ENCODE peak calls at places on chromosomes 12 and 14, in six cellular contexts. F is HTR-8/SVneo, O is hypothalamus, Y is RWPE2, K is AG08395, T is DMS153. S is an unnamed sample.
A peak's percentile ranks its signal among the peaks of the same experiment; 100 is the strongest.

GRCh38 chr12:121801601-121802484 is 2.0 kb upstream of the SETD1B start:
- DNase-seq in F (no peak), O (peak; percentile 40), Y (no peak), K (no peak), T (peak; percentile 39), S (peak; percentile 60)

GRCh38 chr12:74337951-74338350 is 199.7 kb upstream of the ATXN7L3B start:
- DNase-seq in F (peak; percentile 6), O (no peak), Y (no peak), K (peak; percentile 16), T (no peak), S (no peak)

GRCh38 chr14:57009585-57010515 is 199.6 kb upstream of the OTX2 start:
- DNase-seq in F (no peak), O (no peak), Y (no peak), K (no peak), T (peak; percentile 45), S (no peak)

GRCh38 chr12:128818065-128819022 is 5.4 kb downstream of the SLC15A4 start:
- DNase-seq in F (no peak), O (no peak), Y (no peak), K (peak; percentile 65), T (no peak), S (no peak)

GRCh38 chr12:89645434-89645833 is 63.2 kb downstream of the ATP2B1 start:
- DNase-seq in F (no peak), O (no peak), Y (no peak), K (no peak), T (no peak), S (no peak)

GRCh38 chr14:29037428-29037827 is 270.8 kb downstream of the FOXG1 start:
- DNase-seq in F (no peak), O (no peak), Y (no peak), K (no peak), T (peak; percentile 86), S (no peak)

GRCh38 chr12:5889381-5890047 is 55.5 kb downstream of the ANO2 start:
- DNase-seq in F (no peak), O (no peak), Y (no peak), K (no peak), T (no peak), S (no peak)

GRCh38 chr14:34911209-34912150 is 36.3 kb upstream of the BAZ1A start:
- DNase-seq in F (peak; percentile 19), O (no peak), Y (no peak), K (peak; percentile 54), T (no peak), S (no peak)

GRCh38 chr12:127340381-127340780 is 926.6 kb upstream of the TMEM132C start:
- DNase-seq in F (no peak), O (no peak), Y (no peak), K (peak; percentile 10), T (no peak), S (no peak)

GRCh38 chr14:105467249-105467941 is 7.2 kb upstream of the CRIP2 start:
- DNase-seq in F (no peak), O (no peak), Y (no peak), K (no peak), T (no peak), S (no peak)

GRCh38 chr14:59310644-59311043 is 122.2 kb downstream of the DAAM1 start:
- DNase-seq in F (peak; percentile 83), O (no peak), Y (no peak), K (no peak), T (no peak), S (no peak)

GRCh38 chr14:93655078-93655750 is 133.1 kb downstream of the PRIMA1 start:
- DNase-seq in F (peak; percentile 56), O (no peak), Y (no peak), K (peak; percentile 38), T (no peak), S (peak; percentile 10)

GRCh38 chr12:51721281-51721940 is 127.1 kb downstream of the FIGNL2 start:
- DNase-seq in F (no peak), O (peak; percentile 17), Y (no peak), K (no peak), T (no peak), S (peak; percentile 4)

GRCh38 chr12:99766408-99766807 is 118.9 kb downstream of the GARIN6 start:
- DNase-seq in F (no peak), O (no peak), Y (no peak), K (no peak), T (no peak), S (no peak)

GRCh38 chr14:31080489-31080888 is 54.3 kb upstream of the STRN3 start:
- DNase-seq in F (no peak), O (no peak), Y (no peak), K (no peak), T (no peak), S (no peak)

GRCh38 chr14:102525213-102526143 is 15.9 kb upstream of the ANKRD9 start:
- DNase-seq in F (no peak), O (no peak), Y (no peak), K (peak; percentile 29), T (peak; percentile 21), S (no peak)

GRCh38 chr12:114263031-114263825 is 142.7 kb downstream of the TBX5 start:
- DNase-seq in F (no peak), O (peak; percentile 1), Y (no peak), K (peak; percentile 33), T (no peak), S (no peak)

GRCh38 chr14:75822522-75823288 is 159.1 kb downstream of the TGFB3 start:
- DNase-seq in F (peak; percentile 78), O (no peak), Y (no peak), K (peak; percentile 76), T (no peak), S (no peak)

GRCh38 chr12:68854554-68854953 is 46.6 kb downstream of the MDM2 start:
- DNase-seq in F (no peak), O (no peak), Y (no peak), K (no peak), T (no peak), S (no peak)

GRCh38 chr12:116302200-116303075 is 24.9 kb upstream of the MED13L start:
- DNase-seq in F (no peak), O (no peak), Y (no peak), K (no peak), T (no peak), S (no peak)

GRCh38 chr12:94855853-94856252 is 147.6 kb downstream of the NDUFA12 start:
- DNase-seq in F (no peak), O (no peak), Y (no peak), K (no peak), T (no peak), S (no peak)

GRCh38 chr14:76887196-76887595 is 61.0 kb downstream of the LRRC74A start:
- DNase-seq in F (no peak), O (no peak), Y (no peak), K (peak; percentile 61), T (no peak), S (no peak)

GRCh38 chr12:87430444-87430843 is 598.8 kb downstream of the C12orf50 start:
- DNase-seq in F (no peak), O (no peak), Y (no peak), K (no peak), T (no peak), S (no peak)

GRCh38 chr12:65330341-65330740 is 51.9 kb downstream of the MSRB3 start:
- DNase-seq in F (no peak), O (no peak), Y (no peak), K (no peak), T (no peak), S (no peak)

GRCh38 chr12:48601013-48601756 is 31.3 kb upstream of the LALBA start:
- DNase-seq in F (no peak), O (no peak), Y (no peak), K (peak; percentile 16), T (no peak), S (no peak)

GRCh38 chr14:71475916-71476315 is 456.3 kb upstream of the RGS6 start:
- DNase-seq in F (no peak), O (no peak), Y (no peak), K (no peak), T (no peak), S (no peak)

GRCh38 chr14:93064411-93065271 is 51.1 kb downstream of the ITPK1 start:
- DNase-seq in F (no peak), O (no peak), Y (no peak), K (peak; percentile 20), T (no peak), S (no peak)

GRCh38 chr12:54285150-54286041 is 4.9 kb downstream of the HNRNPA1 start:
- DNase-seq in F (no peak), O (no peak), Y (no peak), K (no peak), T (no peak), S (no peak)

GRCh38 chr12:22626429-22626828 is 1.5 kb downstream of the ETNK1 start:
- DNase-seq in F (no peak), O (no peak), Y (no peak), K (peak; percentile 29), T (no peak), S (no peak)

GRCh38 chr12:105292705-105293104 is 37.8 kb upstream of the C12orf75 start:
- DNase-seq in F (no peak), O (no peak), Y (no peak), K (no peak), T (no peak), S (no peak)

GRCh38 chr12:65813983-65814382 is 10.3 kb upstream of the HMGA2 start:
- DNase-seq in F (no peak), O (no peak), Y (no peak), K (no peak), T (no peak), S (no peak)

GRCh38 chr14:58066115-58066514 is 85.9 kb downstream of the ARMH4 start:
- DNase-seq in F (no peak), O (no peak), Y (no peak), K (no peak), T (no peak), S (no peak)

GRCh38 chr14:54805080-54805479 is 97.5 kb downstream of the GCH1 start:
- DNase-seq in F (no peak), O (no peak), Y (no peak), K (no peak), T (no peak), S (no peak)

GRCh38 chr12:72201457-72201856 is 70.7 kb upstream of the TRHDE start:
- DNase-seq in F (no peak), O (no peak), Y (no peak), K (no peak), T (no peak), S (no peak)

GRCh38 chr12:108852674-108853073 is 4.7 kb downstream of the SSH1 start:
- DNase-seq in F (no peak), O (no peak), Y (no peak), K (no peak), T (no peak), S (no peak)

GRCh38 chr14:99123208-99123870 is 148.7 kb downstream of the BCL11B start:
- DNase-seq in F (no peak), O (no peak), Y (no peak), K (no peak), T (no peak), S (no peak)

GRCh38 chr12:8037947-8038346 is 5.4 kb downstream of the FOXJ2 start:
- DNase-seq in F (no peak), O (no peak), Y (no peak), K (no peak), T (no peak), S (no peak)

GRCh38 chr14:94646481-94646880 is 34.3 kb downstream of the SERPINA3 start:
- DNase-seq in F (no peak), O (peak; percentile 11), Y (no peak), K (no peak), T (no peak), S (no peak)

GRCh38 chr14:92993302-92993701 is 70.4 kb downstream of the CHGA start:
- DNase-seq in F (no peak), O (no peak), Y (no peak), K (no peak), T (no peak), S (no peak)

S was measured in C1 segment of cervical spinal cord.